ENCODE peak calls at places on chromosome 7, in four cellular contexts. J is colonic mucosa, R is left cardiac atrium, Y is iris pigment epithelial cell. P is an unnamed sample.

GRCh38 chr7:135512135-135512887 is 2.4 kb upstream of the CNOT4 start:
- DNase-seq in J (peak), R (no peak), Y (peak), P (peak)

GRCh38 chr7:142870147-142870559 is 15.3 kb downstream of the EPHB6 start:
- DNase-seq in J (no peak), R (no peak), Y (no peak), P (no peak)

GRCh38 chr7:42768037-42768436 is 143.8 kb downstream of the C7orf25 start:
- DNase-seq in J (no peak), R (no peak), Y (no peak), P (no peak)

GRCh38 chr7:44471436-44471835 is 19.0 kb downstream of the NUDCD3 start:
- DNase-seq in J (no peak), R (no peak), Y (no peak), P (no peak)

GRCh38 chr7:116517626-116518025 is 7.2 kb upstream of the CAV1 start:
- DNase-seq in J (no peak), R (no peak), Y (no peak), P (no peak)

GRCh38 chr7:135248546-135248945 is 14.9 kb downstream of the STRA8 start:
- DNase-seq in J (no peak), R (no peak), Y (no peak), P (no peak)

GRCh38 chr7:818031-818699 is 14.1 kb upstream of the SUN1 start:
- DNase-seq in J (no peak), R (peak), Y (peak), P (peak)

GRCh38 chr7:2680792-2681490 is 7.1 kb upstream of the AMZ1 start:
- DNase-seq in J (peak), R (peak), Y (peak), P (peak)

GRCh38 chr7:127578036-127578684 is 7.2 kb downstream of the GCC1 start:
- DNase-seq in J (no peak), R (no peak), Y (peak), P (peak)

GRCh38 chr7:149440222-149440621 is 20.6 kb downstream of the ZNF777 start:
- DNase-seq in J (peak), R (no peak), Y (peak), P (no peak)

GRCh38 chr7:16711730-16712129 is 41.8 kb upstream of the TSPAN13 start:
- DNase-seq in J (no peak), R (no peak), Y (peak), P (peak)

GRCh38 chr7:83820641-83821040 is 171.7 kb upstream of the SEMA3E start:
- DNase-seq in J (no peak), R (no peak), Y (no peak), P (no peak)

GRCh38 chr7:44325181-44325671 is at the start of gene CAMK2B:
- DNase-seq in J (no peak), R (no peak), Y (no peak), P (no peak)

GRCh38 chr7:137395425-137395824 is 51.9 kb upstream of the PTN start:
- DNase-seq in J (no peak), R (no peak), Y (no peak), P (no peak)

GRCh38 chr7:129752760-129753159 is 141.2 kb downstream of the NRF1 start:
- DNase-seq in J (no peak), R (no peak), Y (no peak), P (no peak)

GRCh38 chr7:143988986-143989745 is 11.0 kb upstream of the OR6B1 start:
- DNase-seq in J (no peak), R (no peak), Y (peak), P (peak)

GRCh38 chr7:3371601-3372000 is 70.5 kb downstream of the SDK1 start:
- DNase-seq in J (no peak), R (no peak), Y (no peak), P (no peak)

GRCh38 chr7:157926107-157926506 is 589.3 kb downstream of the DNAJB6 start:
- DNase-seq in J (no peak), R (no peak), Y (no peak), P (no peak)

GRCh38 chr7:115216652-115217051 is 294.8 kb downstream of the MDFIC start:
- DNase-seq in J (no peak), R (no peak), Y (no peak), P (no peak)